ENCODE peak calls at places on chromosomes 5 and 9, in five cellular contexts. D is GM23338; X is tibial nerve; R is naive thymus-derived CD4-positive, alpha-beta T cell; L is A673. G is an unnamed sample. For H3K27me3, the result is how much of the 10 kb centered on the place peaks cover.

GRCh38 chr9:22813520-22813919 is 366.9 kb downstream of the DMRTA1 start:
- DNase-seq in D (peak), X (no peak), L (peak), R (no peak), G (no peak)

GRCh38 chr9:111375817-111376564 is 46.0 kb upstream of the OR2K2 start:
- DNase-seq in L (no peak), R (no peak), D (no peak), X (no peak), G (no peak)

GRCh38 chr5:151924564-151925395 is at the start of gene GLRA1:
- DNase-seq in R (peak), X (no peak), L (peak), D (peak), G (peak)

GRCh38 chr9:29063031-29063430 is 1489.8 kb upstream of the C9orf72 start:
- DNase-seq in X (no peak), R (no peak), D (no peak), L (no peak), G (no peak)

GRCh38 chr9:79801459-79801858 is 229.7 kb downstream of the TLE4 start:
- DNase-seq in X (no peak), D (no peak), R (no peak), L (peak), G (no peak)

GRCh38 chr5:13601152-13601551 is 343.3 kb downstream of the DNAH5 start:
- DNase-seq in R (no peak), D (no peak), X (no peak), L (no peak), G (no peak)

GRCh38 chr5:98121036-98121936 is 652.2 kb upstream of the RGMB start:
- DNase-seq in D (peak), X (no peak), L (no peak), R (no peak), G (no peak)

GRCh38 chr9:19493174-19493811 is 84.5 kb downstream of the ACER2 start:
- DNase-seq in D (peak), L (peak), X (no peak), R (no peak), G (peak)

GRCh38 chr5:68383888-68384310 is 168.3 kb downstream of the PIK3R1 start:
- DNase-seq in X (no peak), R (no peak), L (no peak), D (no peak), G (no peak)

GRCh38 chr9:107513464-107514092 is 24.0 kb upstream of the KLF4 start:
- DNase-seq in X (no peak), L (no peak), D (no peak), R (no peak), G (no peak)

GRCh38 chr9:121992571-121993212 is 100.4 kb downstream of the TTLL11 start:
- DNase-seq in R (peak), D (peak), L (peak), X (peak), G (peak)

GRCh38 chr9:96478829-96479371 is 28.9 kb downstream of the HABP4 start:
- DNase-seq in D (no peak), X (no peak), L (peak), R (no peak), G (no peak)

GRCh38 chr9:114143214-114143613 is 12.1 kb upstream of the COL27A1 start:
- DNase-seq in D (no peak), L (no peak), X (no peak), R (no peak), G (peak)

GRCh38 chr9:81427870-81428269 is 261.5 kb downstream of the TLE1 start:
- DNase-seq in X (no peak), R (no peak), D (peak), L (no peak), G (no peak)

GRCh38 chr5:143605403-143606005 is 202.0 kb upstream of the NR3C1 start:
- DNase-seq in X (no peak), R (no peak), L (no peak), D (no peak), G (no peak)

GRCh38 chr9:86766912-86767311 is 180.4 kb downstream of the GAS1 start:
- DNase-seq in R (no peak), D (no peak), L (peak), X (no peak), G (peak)

GRCh38 chr9:10876333-10876732 is 263.5 kb upstream of the PTPRD start:
- DNase-seq in X (no peak), R (no peak), D (no peak), L (no peak), G (no peak)

GRCh38 chr5:116320486-116320885 is 235.7 kb downstream of the COMMD10 start:
- DNase-seq in L (no peak), X (no peak), R (no peak), D (no peak), G (no peak)

GRCh38 chr5:142280066-142281011 is 44.5 kb downstream of the SPRY4 start:
- DNase-seq in X (no peak), L (peak), R (no peak), D (peak), G (peak)

GRCh38 chr9:107737987-107738743 is 248.6 kb upstream of the KLF4 start:
- DNase-seq in X (peak), L (no peak), R (no peak), D (no peak), G (peak)

GRCh38 chr5:119355244-119355635 is 579 bp upstream of the TNFAIP8 start:
- DNase-seq in D (peak), L (no peak), R (no peak), X (no peak), G (no peak)

GRCh38 chr9:72554221-72554641 is 32.8 kb downstream of the TMC1 start:
- DNase-seq in L (no peak), R (no peak), D (no peak), X (no peak), G (peak)

GRCh38 chr5:74865293-74865798 is 841 bp downstream of the FAM169A start:
- DNase-seq in L (no peak), R (no peak), X (no peak), D (no peak), G (no peak)

GRCh38 chr5:135890867-135891266 is 4.8 kb downstream of the IL9 start:
- DNase-seq in R (no peak), L (no peak), D (no peak), X (no peak), G (no peak)

GRCh38 chr9:3884736-3885135 is 358.9 kb upstream of the RFX3 start:
- DNase-seq in X (no peak), L (no peak), R (no peak), D (no peak), G (no peak)

DNA sequence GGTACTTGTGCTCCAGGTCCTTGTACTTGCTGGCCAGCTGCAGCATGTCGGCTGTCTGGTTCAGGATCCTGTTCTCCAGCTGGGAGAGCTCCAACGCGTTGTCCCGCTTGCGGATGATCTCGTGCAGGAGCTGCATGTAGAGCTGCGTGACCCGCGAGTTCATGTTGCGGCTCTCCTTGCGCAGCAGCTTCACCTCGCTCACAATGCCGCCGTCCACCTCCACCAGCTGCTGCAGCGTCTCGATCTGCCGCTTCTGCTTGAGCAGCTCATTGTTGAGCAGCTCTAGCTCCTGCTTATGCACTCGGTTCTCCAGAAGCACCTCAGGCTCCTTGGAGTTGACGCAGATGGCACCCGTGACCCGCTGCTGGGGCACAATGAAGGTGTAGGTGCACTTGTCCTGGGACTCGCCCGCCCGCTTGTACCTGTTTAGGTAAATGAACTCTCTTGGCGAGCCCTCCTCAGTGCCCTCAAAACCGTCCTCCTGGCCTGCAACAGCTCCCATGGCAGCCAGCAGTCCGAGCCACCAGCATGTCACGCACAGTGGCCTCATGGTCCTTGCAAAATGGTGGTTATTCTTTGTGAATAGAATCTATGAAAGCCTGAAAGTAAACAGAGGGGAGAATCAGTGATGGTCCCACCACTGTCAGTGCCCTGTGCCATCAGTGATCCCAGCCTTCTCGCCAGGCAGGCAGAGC is 14.1 kb downstream of the ANGPTL2 start:
- DNase-seq in D (no peak), R (no peak), L (no peak), X (no peak), G (no peak)
- H3K4me3 ChIP-seq in D (no peak), R (no peak), L (no peak), X (no peak), G (no peak)

DNA sequence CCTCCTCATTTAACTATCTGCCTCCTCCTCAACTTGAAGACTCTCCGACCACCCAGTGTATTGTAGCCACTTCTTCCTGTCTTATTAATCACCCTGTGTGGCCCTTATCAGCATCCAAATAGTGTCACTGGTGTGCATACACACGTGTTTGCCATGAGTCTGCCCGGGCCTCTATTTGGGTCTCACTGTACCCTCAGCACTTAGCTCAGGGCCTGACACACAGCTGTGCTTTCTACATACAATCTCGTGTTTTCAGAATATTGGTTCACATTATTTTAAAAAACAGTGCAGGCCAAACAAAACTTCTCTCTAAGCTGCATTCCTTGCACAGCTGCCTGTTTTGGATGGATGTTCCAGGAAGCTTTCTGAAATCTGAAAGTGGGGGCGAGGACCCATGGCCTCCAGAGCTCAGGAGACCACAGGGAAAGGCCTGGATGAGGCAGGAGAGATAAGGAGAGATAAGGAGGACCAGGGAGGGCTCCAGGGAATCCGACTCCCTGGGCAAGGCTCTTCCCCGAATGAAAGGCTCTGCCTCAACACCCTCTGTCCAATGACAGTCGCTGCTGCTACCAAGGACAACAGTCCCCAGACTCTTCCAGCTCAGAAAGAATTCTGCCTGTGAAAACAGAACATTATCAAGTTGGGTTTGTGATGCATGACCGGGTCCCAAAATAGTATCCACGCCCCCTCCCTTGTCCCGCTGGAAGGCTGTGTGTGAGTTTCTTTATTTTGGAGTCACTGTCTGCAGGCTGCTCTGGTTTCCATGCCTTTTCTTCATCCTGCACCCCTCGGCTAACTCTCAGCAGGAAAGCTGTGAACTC is 255.6 kb downstream of the NSG2 start:
- DNase-seq in X (no peak), R (no peak), L (no peak), D (no peak), G (no peak)
- H3K27me3 ChIP-seq in X (under half), R (under half), L (under half), D (under half), G (under half)

DNA sequence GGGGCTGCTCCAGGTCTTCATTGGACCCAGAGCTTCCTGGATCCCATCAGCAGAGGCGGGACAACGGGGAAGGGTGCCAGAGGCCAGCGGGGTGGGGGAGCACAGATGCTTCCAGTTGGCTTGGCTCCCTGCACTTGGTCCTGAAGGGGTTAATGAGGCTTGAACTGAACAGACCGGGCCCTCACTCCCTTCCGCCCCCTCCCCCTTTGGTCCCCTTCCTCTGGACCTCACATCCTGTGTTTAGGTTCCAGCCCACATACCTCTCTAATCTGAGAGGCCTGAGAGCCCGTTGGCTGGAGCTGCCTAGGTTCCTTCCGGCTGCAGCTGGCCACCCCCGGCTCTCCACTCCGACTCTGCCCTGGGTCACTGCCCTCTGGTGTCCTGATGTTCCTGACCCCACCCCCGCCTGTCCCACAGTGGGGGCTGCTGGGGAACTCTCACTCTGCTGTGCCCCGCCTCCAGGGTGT is 32.3 kb downstream of the PTPA start:
- DNase-seq in L (no peak), D (peak), X (no peak), R (no peak), G (peak)
- H3K4me3 ChIP-seq in L (no peak), D (peak), X (no peak), R (no peak), G (no peak)

GRCh38 chr9:133526721-133527321 is 2.1 kb upstream of the MYMK start:
- DNase-seq in L (peak), X (no peak), D (peak), R (no peak), G (peak)
- H3K27me3 ChIP-seq in L (under half), X (under half), D (under half), R (under half), G (under half)

GRCh38 chr5:157468293-157468965 is 8.4 kb downstream of the NIPAL4 start:
- DNase-seq in R (no peak), D (no peak), X (no peak), L (no peak), G (no peak)

GRCh38 chr5:157463621-157464407 is 3.8 kb downstream of the NIPAL4 start:
- DNase-seq in R (no peak), L (peak), X (no peak), D (no peak), G (peak)

GRCh38 chr5:157463081-157463480 is 3.1 kb downstream of the NIPAL4 start:
- DNase-seq in L (no peak), X (no peak), R (no peak), D (no peak), G (no peak)

GRCh38 chr5:157460921-157461792 is 1.1 kb downstream of the NIPAL4 start:
- DNase-seq in R (no peak), X (no peak), L (no peak), D (no peak), G (no peak)

DNA sequence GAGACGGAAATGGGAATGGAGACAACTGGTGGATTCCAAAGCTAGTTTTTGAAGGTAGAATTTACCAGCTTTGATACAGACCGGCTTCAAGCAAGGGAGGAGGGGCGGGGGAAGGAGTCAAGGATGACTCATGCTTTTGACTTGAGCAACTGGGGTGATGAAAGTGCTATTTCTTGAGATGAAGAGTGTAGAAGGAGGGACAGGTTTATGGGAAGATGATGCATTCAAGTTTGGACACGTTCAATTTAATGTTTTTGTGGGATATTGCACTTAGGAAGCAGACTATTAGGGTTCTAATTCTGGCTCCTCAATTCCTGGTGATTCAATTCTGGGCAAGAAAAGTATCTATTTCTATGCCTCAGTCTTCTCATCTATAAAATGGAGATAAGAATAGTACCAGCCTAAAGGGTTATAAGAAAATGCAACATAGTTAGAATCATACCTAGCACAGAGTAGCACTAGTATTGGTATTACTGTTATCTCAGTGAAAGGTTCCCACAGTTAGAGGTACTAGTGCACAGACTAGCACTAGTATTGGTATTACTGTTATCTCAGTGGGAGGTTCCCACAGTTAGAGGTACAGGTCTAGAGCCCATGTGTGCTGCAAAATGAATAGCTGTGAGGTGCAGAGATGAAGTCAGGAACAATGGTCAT is 4.6 kb downstream of the NIPAL4 start:
- DNase-seq in D (peak), R (no peak), L (peak), X (peak), G (peak)
- H3K4me3 ChIP-seq in D (no peak), R (no peak), L (no peak), X (no peak), G (no peak)

GRCh38 chr5:93252165-93252564 is 328.9 kb downstream of the NR2F1-AS1 start:
- DNase-seq in D (peak), X (no peak), L (no peak), R (no peak), G (no peak)

GRCh38 chr5:93247126-93247525 is 333.9 kb downstream of the NR2F1-AS1 start:
- DNase-seq in X (no peak), D (peak), R (no peak), L (no peak), G (no peak)

GRCh38 chr5:93250431-93250830 is 330.6 kb downstream of the NR2F1-AS1 start:
- DNase-seq in L (no peak), D (no peak), X (no peak), R (no peak), G (no peak)

GRCh38 chr5:93251347-93251746 is 329.7 kb downstream of the NR2F1-AS1 start:
- DNase-seq in R (no peak), D (no peak), X (no peak), L (no peak), G (no peak)

DNA sequence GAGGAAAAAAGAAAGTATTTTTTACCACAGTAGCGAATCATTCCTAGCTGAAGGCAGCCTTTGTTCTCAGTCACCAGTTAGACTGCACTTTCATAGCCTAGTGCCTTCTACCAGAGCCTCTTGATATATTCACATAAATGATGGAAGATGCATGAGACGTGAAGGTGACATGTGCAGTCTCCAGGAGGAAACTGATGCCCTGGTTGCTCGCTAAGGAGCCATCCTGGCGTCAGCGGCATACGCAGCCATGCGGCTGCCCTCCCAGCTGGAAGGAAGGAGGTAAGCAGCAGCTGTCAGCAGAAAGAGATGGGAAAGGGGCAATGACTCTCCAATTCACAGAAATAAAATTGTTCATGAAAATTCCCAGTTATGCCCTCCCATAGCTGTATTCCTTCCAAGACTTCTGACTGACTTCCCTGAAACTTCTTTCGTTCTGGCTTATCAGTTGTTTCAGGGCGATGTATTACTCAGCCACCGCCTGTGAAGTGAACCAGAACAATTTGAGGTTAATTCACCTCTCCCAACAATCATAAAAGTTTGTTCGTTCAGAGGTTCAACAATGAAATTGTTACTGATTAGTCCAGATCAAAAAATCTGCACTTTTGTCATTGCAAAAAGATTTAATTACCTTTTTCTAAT is 331.2 kb downstream of the NR2F1-AS1 start:
- DNase-seq in X (no peak), R (no peak), L (no peak), D (no peak), G (peak)
- H3K27me3 ChIP-seq in X (under half), R (under half), L (under half), D (under half), G (under half)

GRCh38 chr9:76333319-76333880 is 60.8 kb downstream of the RFK start:
- DNase-seq in L (no peak), X (no peak), R (no peak), D (no peak), G (no peak)

GRCh38 chr9:76338418-76338817 is 55.8 kb downstream of the RFK start:
- DNase-seq in X (no peak), R (no peak), D (peak), L (no peak), G (no peak)

GRCh38 chr9:76330034-76330433 is 64.2 kb downstream of the RFK start:
- DNase-seq in X (no peak), L (no peak), D (no peak), R (no peak), G (no peak)

GRCh38 chr9:76336027-76336426 is 58.2 kb downstream of the RFK start:
- DNase-seq in R (no peak), X (no peak), D (no peak), L (no peak), G (no peak)

GRCh38 chr9:76333964-76334363 is 60.3 kb downstream of the RFK start:
- DNase-seq in D (no peak), X (no peak), L (peak), R (no peak), G (no peak)
- H3K4me3 ChIP-seq in D (no peak), X (no peak), L (no peak), R (no peak), G (no peak)

GRCh38 chr5:159092288-159092687 is 7.4 kb downstream of the EBF1 start:
- DNase-seq in D (no peak), R (no peak), X (no peak), L (no peak), G (no peak)
- H3K27me3 ChIP-seq in D (half or more), R (under half), X (under half), L (under half), G (under half)

GRCh38 chr9:16029056-16029615 is 476.3 kb downstream of the CCDC171 start:
- DNase-seq in R (no peak), X (no peak), D (no peak), L (no peak), G (no peak)

GRCh38 chr9:16028516-16028915 is 475.7 kb downstream of the CCDC171 start:
- DNase-seq in L (no peak), D (no peak), X (no peak), R (no peak), G (peak)

GRCh38 chr9:16025627-16026026 is 472.8 kb downstream of the CCDC171 start:
- DNase-seq in D (no peak), R (no peak), X (no peak), L (no peak), G (no peak)

GRCh38 chr9:16029796-16030363 is 477.0 kb downstream of the CCDC171 start:
- DNase-seq in X (no peak), L (no peak), D (no peak), R (no peak), G (no peak)

GRCh38 chr9:16026886-16027285 is 474.0 kb downstream of the CCDC171 start:
- DNase-seq in D (no peak), L (no peak), R (no peak), X (no peak), G (no peak)
- H3K4me3 ChIP-seq in D (no peak), L (no peak), R (no peak), X (no peak), G (no peak)